ENCODE peak calls at places on chromosomes 7 and 10, in five cellular contexts. A, S, H, V and Q are unnamed samples.

GRCh38 chr10:113420057-113420732 is 132.7 kb upstream of the HABP2 start:
- DNase-seq in A (no peak), S (no peak), H (no peak), V (no peak), Q (no peak)

GRCh38 chr7:18166002-18166401 is 138.4 kb upstream of the PRPS1L1 start:
- DNase-seq in A (no peak), S (no peak), H (no peak), V (no peak), Q (no peak)

GRCh38 chr10:53601260-53601875 is 828.8 kb upstream of the MBL2 start:
- DNase-seq in A (peak), S (no peak), H (no peak), V (no peak), Q (peak)

GRCh38 chr7:49986191-49986590 is 106.9 kb downstream of the ZPBP start:
- DNase-seq in A (no peak), S (no peak), H (no peak), V (no peak), Q (no peak)

GRCh38 chr7:128827971-128828711 is 2.1 kb upstream of the FLNC start:
- DNase-seq in A (no peak), S (no peak), H (no peak), V (peak), Q (peak)

GRCh38 chr7:96126382-96126781 is 195.5 kb downstream of the SLC25A13 start:
- DNase-seq in A (no peak), S (no peak), H (no peak), V (no peak), Q (no peak)

GRCh38 chr10:106226123-106226522 is 938.4 kb downstream of the SORCS1 start:
- DNase-seq in A (no peak), S (no peak), H (no peak), V (no peak), Q (no peak)

GRCh38 chr7:148110097-148110868 is 480.3 kb upstream of the C7orf33 start:
- DNase-seq in A (no peak), S (no peak), H (no peak), V (no peak), Q (no peak)

GRCh38 chr10:72316748-72317435 is 37.8 kb downstream of the DNAJB12 start:
- DNase-seq in A (no peak), S (peak), H (peak), V (no peak), Q (no peak)

GRCh38 chr7:27526991-27527722 is 135.5 kb downstream of the HIBADH start:
- DNase-seq in A (no peak), S (no peak), H (no peak), V (no peak), Q (no peak)

GRCh38 chr7:46551603-46552002 is 630.5 kb upstream of the IGFBP3 start:
- DNase-seq in A (no peak), S (no peak), H (no peak), V (no peak), Q (peak)

GRCh38 chr7:51269321-51269720 is 47.3 kb downstream of the COBL start:
- DNase-seq in A (no peak), S (no peak), H (no peak), V (no peak), Q (no peak)

GRCh38 chr7:28732037-28732869 is 225.9 kb downstream of the TRIL start:
- DNase-seq in A (no peak), S (no peak), H (no peak), V (no peak), Q (peak)

DNA sequence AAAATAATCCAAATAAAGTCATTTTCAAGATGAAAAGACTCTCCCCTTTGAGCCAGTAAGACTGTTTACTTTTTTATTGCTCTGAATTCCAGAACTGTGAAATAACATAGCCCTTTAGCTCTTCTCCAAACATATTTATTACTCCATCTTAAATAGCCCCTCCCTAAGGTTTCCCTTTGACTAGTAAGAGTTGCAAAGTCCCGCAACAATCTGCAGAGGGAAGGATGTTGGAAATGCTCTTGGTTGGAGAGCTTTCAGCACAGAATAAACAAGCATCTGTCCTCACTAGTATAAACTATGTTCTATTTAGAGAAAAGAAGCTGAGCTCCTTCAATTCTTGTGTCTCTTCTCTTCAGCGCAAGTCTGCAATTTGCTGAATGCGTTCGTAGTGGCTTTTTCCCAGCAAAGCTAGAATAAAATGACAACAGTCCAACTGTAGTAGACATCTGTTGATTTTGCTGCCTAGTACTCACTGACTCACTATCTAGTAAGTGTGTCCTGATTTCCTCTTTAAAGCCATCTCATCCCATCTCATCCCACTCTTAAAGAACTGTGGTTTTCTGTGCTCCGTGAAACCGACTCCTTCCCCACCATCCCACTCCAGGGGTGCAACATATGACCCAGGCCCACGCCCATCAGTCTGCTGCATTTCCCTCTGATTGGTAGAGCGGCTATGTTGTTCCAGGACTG is 104.0 kb downstream of the FAM107B start:
- DNase-seq in A (no peak), S (no peak), H (no peak), V (no peak), Q (no peak)
- H3K4me3 ChIP-seq in A (no peak), S (no peak), H (no peak), V (no peak), Q (no peak)

GRCh38 chr7:100825215-100825671 is 2.1 kb downstream of the EPHB4 start:
- DNase-seq in A (no peak), S (no peak), H (no peak), V (no peak), Q (no peak)
- H3K4me3 ChIP-seq in A (no peak), S (no peak), H (peak), V (peak), Q (peak)

DNA sequence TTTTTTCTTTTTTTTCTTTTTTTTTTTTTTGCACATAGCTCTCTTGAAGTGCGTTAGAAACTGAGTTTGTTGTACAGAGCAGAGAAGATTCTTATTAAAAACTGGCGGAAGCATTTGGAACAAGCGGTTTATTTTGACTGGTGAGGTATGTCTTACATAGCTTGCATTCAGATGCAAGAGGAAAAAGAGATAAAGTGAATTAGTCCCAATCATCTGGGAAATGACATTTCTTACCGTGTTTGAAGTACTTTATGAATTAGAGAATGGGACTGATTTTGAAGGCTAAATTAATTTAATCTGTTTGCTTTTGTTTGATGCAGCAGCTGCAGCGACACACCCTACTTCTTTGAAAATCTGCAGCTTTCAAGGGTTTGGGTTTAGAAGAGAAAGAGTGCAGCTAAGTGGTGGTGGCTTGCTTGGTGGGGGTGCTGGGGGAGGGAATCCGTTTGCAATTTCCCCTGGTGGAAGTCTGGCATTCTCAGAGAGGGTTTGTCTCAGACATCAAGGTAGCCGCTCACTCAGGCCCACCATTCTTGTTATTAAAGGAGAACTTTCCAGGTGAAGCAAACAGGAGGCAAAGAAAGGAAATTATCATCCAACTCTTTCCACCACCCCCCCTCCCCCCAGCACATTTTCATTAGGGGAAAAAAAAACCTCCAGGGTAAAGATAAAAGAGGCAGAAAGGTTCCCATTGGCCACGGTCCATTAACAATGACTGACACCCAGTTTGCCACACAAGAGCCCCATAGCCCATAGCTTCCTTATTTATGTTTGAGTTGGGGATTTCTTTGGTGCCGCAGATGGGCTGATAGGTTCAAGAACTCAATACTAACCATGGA is 231.7 kb downstream of the SKIDA1 start:
- DNase-seq in A (no peak), S (no peak), H (no peak), V (no peak), Q (no peak)
- H3K4me3 ChIP-seq in A (no peak), S (peak), H (no peak), V (no peak), Q (no peak)

GRCh38 chr10:6044651-6045599 is 17.2 kb downstream of the IL2RA start:
- DNase-seq in A (peak), S (no peak), H (no peak), V (no peak), Q (no peak)
- H3K4me3 ChIP-seq in A (peak), S (no peak), H (no peak), V (no peak), Q (no peak)

DNA sequence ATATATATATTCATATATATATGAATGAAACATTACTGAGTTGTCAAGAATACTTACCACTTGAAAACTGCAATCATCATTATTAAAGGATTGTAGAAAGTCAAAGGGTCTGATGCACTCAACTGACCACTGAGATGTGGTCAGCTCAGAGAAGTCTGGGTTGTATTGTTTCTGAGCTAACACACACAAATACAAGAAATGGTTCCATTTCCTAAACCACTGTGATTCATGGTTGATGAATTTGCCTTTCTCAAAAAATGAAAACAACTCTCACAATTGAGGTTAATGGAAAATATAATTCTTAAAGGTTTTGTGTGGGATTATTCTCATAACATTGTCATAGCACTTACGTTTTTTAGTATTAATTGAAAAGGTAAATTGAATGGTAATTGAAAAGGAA is 45.6 kb upstream of the TAS2R16 start:
- DNase-seq in A (no peak), S (no peak), H (no peak), V (no peak), Q (no peak)
- H3K4me3 ChIP-seq in A (no peak), S (no peak), H (no peak), V (no peak), Q (no peak)

DNA sequence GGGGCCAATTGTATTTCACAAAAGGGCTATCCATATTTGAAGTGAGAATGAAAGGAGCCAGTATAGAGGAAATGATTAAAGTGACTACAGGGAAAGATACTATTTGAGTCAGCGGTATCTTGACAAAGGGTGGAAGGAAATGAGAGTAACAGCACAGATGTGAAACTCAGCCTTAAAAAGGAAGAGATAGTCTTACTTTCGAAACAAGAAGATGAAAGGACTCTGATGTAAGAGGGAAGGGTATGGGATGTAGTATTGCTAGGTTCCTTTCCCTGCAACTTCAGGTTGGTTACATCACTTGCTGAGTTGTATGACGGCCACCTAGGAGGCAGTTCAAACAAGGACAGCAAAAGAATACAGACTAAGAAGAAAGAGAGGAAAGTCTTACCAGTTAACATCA is 13.7 kb downstream of the CISD1 start:
- DNase-seq in A (peak), S (no peak), H (no peak), V (no peak), Q (peak)
- H3K4me3 ChIP-seq in A (no peak), S (no peak), H (no peak), V (no peak), Q (no peak)

DNA sequence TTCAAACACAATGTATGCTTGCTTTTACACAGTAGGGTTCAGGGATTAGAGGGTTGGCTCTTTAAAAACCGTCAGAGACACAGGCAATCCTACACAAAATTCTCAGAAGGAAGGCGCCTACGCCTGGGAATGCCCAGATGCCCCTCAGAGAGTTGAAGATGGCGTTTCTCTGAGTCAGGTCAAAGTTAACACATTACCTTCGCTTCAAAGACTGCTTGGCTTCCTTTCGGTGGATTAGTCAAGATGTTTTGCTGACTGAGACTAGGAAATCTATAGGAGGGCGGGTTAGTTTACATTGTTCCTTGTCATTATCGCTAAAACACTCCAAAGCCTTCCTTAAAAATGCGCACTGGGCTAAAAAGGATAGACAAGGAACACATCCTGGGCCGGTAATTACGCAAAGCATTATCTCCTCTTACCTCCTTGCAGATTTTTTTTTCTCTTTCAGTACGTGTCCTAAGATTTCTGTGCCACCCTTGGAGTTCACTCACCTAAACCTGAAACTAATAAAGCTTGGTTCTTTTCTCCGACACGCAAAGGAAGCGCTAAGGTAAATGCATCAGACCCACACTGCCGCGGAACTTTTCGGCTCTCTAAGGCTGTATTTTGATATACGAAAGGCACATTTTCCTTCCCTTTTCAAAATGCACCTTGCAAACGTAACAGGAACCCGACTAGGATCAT is 887 bp upstream of the CFTR start:
- DNase-seq in A (no peak), S (no peak), H (no peak), V (no peak), Q (peak)
- H3K4me3 ChIP-seq in A (no peak), S (no peak), H (peak), V (peak), Q (peak)

GRCh38 chr10:102242118-102242485 is 790 bp upstream of the PITX3 start:
- DNase-seq in A (no peak), S (no peak), H (no peak), V (no peak), Q (no peak)

GRCh38 chr10:102241444-102242117 is at the start of gene PITX3:
- DNase-seq in A (peak), S (peak), H (peak), V (peak), Q (peak)

GRCh38 chr10:102243304-102243703 is 2.0 kb upstream of the PITX3 start:
- DNase-seq in A (no peak), S (no peak), H (no peak), V (no peak), Q (peak)

GRCh38 chr10:102241037-102241443 is 272 bp downstream of the PITX3 start:
- DNase-seq in A (no peak), S (no peak), H (no peak), V (no peak), Q (no peak)

GRCh38 chr10:102240467-102241036 is 760 bp downstream of the PITX3 start:
- DNase-seq in A (no peak), S (no peak), H (no peak), V (no peak), Q (no peak)
- H3K4me3 ChIP-seq in A (no peak), S (no peak), H (peak), V (peak), Q (peak)

GRCh38 chr7:64882341-64883112 is 20.5 kb upstream of the ZNF273 start:
- DNase-seq in A (no peak), S (no peak), H (peak), V (peak), Q (peak)
- H3K4me3 ChIP-seq in A (no peak), S (no peak), H (peak), V (peak), Q (peak)

DNA sequence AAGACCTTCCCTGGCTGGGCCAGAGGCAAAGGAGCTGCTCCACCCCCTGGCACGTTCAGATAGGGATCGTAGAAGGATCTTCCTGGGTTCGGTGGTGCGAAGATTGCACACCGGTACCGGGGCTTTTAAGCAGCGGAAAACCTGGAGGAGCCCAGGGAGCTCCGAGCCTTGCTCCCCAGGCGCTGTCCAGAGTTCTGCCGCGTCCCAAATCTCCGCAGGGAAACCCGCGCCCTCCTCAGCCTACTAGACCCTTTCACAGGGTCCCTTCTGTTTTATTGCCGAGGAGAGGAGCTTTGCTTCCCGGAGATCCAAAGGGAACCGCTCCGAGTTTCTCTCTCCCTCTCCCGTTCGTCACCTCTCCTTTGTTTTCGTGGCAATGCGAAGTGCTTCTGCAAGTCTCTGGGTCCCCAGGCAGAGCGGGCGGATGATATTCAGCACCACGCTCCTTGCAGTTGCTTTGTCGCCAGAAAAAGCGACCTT is 519 bp downstream of the TMEM196 start:
- DNase-seq in A (no peak), S (peak), H (no peak), V (no peak), Q (peak)
- H3K4me3 ChIP-seq in A (no peak), S (peak), H (no peak), V (no peak), Q (peak)